ENCODE peak calls at places on chromosomes 1 and 21, in seven cellular contexts. T is mesenchymal stem cell, N is IMR-90, Z is H1, D is H9, G is mesendoderm, K is trophoblast cell. R is an unnamed sample.
A peak's percentile ranks its signal among the peaks of the same experiment; 100 is the strongest.

GRCh38 chr21:45438391-45439145 is 33.6 kb downstream of the COL18A1 start:
- DNase-seq in T (no peak), N (no peak), Z (no peak), D (no peak), G (no peak), K (no peak), R (no peak)

GRCh38 chr1:59484090-59484489 is 187.2 kb downstream of the FGGY start:
- DNase-seq in T (peak; percentile 86), N (peak; percentile 94), Z (no peak), D (no peak), G (no peak), K (peak; percentile 59), R (no peak)

GRCh38 chr1:2230781-2231666 is 2.9 kb downstream of the SKI start:
- DNase-seq in T (peak; percentile 64), N (no peak), Z (no peak), D (no peak), G (no peak), K (no peak), R (no peak)

GRCh38 chr1:154410185-154410827 is 5.2 kb downstream of the IL6R start:
- DNase-seq in T (no peak), N (no peak), Z (no peak), D (no peak), G (no peak), K (no peak), R (no peak)

GRCh38 chr1:62337785-62338631 is 18.8 kb upstream of the KANK4 start:
- DNase-seq in T (no peak), N (no peak), Z (no peak), D (peak; percentile 52), G (peak; percentile 70), K (peak; percentile 31), R (peak; percentile 61)

GRCh38 chr21:37139902-37140301 is 66.8 kb downstream of the TTC3 start:
- DNase-seq in T (peak; percentile 80), N (peak; percentile 71), Z (no peak), D (no peak), G (peak; percentile 91), K (peak; percentile 42), R (peak; percentile 81)

GRCh38 chr1:227987181-227987580 is 19.6 kb upstream of the WNT3A start:
- DNase-seq in T (no peak), N (no peak), Z (no peak), D (no peak), G (no peak), K (no peak), R (no peak)

GRCh38 chr1:50077273-50077672 is 31.4 kb upstream of the ELAVL4 start:
- DNase-seq in T (no peak), N (no peak), Z (no peak), D (no peak), G (no peak), K (no peak), R (no peak)

GRCh38 chr1:48109390-48110009 is 112.3 kb upstream of the TRABD2B start:
- DNase-seq in T (peak; percentile 43), N (peak; percentile 61), Z (no peak), D (no peak), G (peak; percentile 66), K (peak; percentile 77), R (peak; percentile 51)

GRCh38 chr21:46097826-46098286 is at the start of gene COL6A2:
- DNase-seq in T (peak; percentile 73), N (peak; percentile 71), Z (peak; percentile 15), D (peak; percentile 78), G (peak; percentile 75), K (peak; percentile 10), R (peak; percentile 54)

GRCh38 chr1:227299238-227299637 is 19.1 kb downstream of the CDC42BPA start:
- DNase-seq in T (peak; percentile 52), N (peak; percentile 61), Z (no peak), D (no peak), G (peak; percentile 33), K (peak; percentile 68), R (no peak)

GRCh38 chr1:52726265-52727113 is at the start of gene ZYG11B:
- DNase-seq in T (peak; percentile 83), N (peak; percentile 76), Z (no peak), D (peak; percentile 91), G (peak; percentile 91), K (peak; percentile 93), R (peak; percentile 85)

GRCh38 chr21:44872568-44873355 is 728 bp downstream of the PTTG1IP start:
- DNase-seq in T (peak; percentile 82), N (peak; percentile 46), Z (no peak), D (no peak), G (peak; percentile 47), K (peak; percentile 68), R (peak; percentile 38)

GRCh38 chr21:38129711-38130110 is 127.1 kb upstream of the KCNJ15 start:
- DNase-seq in T (no peak), N (no peak), Z (no peak), D (no peak), G (no peak), K (no peak), R (no peak)

GRCh38 chr1:198620951-198621824 is 17.7 kb upstream of the PTPRC start:
- DNase-seq in T (no peak), N (no peak), Z (no peak), D (no peak), G (no peak), K (peak; percentile 34), R (no peak)

GRCh38 chr1:23619299-23620188 is 60.2 kb upstream of the ID3 start:
- DNase-seq in T (no peak), N (peak; percentile 13), Z (no peak), D (peak; percentile 79), G (peak; percentile 72), K (peak; percentile 21), R (no peak)

GRCh38 chr1:234777850-234778214 is 167.9 kb upstream of the IRF2BP2 start:
- DNase-seq in T (no peak), N (no peak), Z (no peak), D (no peak), G (no peak), K (peak; percentile 10), R (no peak)

GRCh38 chr1:116485976-116486375 is 84.8 kb downstream of the CD58 start:
- DNase-seq in T (peak; percentile 39), N (peak; percentile 37), Z (no peak), D (no peak), G (no peak), K (no peak), R (no peak)

GRCh38 chr1:116485071-116485735 is 85.6 kb downstream of the CD58 start:
- DNase-seq in T (peak; percentile 80), N (peak; percentile 78), Z (peak; percentile 70), D (peak; percentile 89), G (peak; percentile 93), K (peak; percentile 97), R (peak; percentile 91)

GRCh38 chr1:116481934-116482333 is 88.9 kb downstream of the CD58 start:
- DNase-seq in T (no peak), N (no peak), Z (no peak), D (no peak), G (no peak), K (no peak), R (no peak)

GRCh38 chr1:116482490-116482889 is 88.3 kb downstream of the CD58 start:
- DNase-seq in T (no peak), N (no peak), Z (no peak), D (no peak), G (no peak), K (no peak), R (no peak)

GRCh38 chr1:116483481-116484309 is 87.1 kb downstream of the CD58 start:
- DNase-seq in T (peak; percentile 20), N (peak; percentile 5), Z (no peak), D (no peak), G (no peak), K (no peak), R (no peak)
- H3K27ac ChIP-seq in T (no peak overlapping the region), N (no peak overlapping the region), Z (no peak overlapping the region), D (no peak overlapping the region), G (no peak overlapping the region), K (no peak overlapping the region), R (no peak overlapping the region)

DNA sequence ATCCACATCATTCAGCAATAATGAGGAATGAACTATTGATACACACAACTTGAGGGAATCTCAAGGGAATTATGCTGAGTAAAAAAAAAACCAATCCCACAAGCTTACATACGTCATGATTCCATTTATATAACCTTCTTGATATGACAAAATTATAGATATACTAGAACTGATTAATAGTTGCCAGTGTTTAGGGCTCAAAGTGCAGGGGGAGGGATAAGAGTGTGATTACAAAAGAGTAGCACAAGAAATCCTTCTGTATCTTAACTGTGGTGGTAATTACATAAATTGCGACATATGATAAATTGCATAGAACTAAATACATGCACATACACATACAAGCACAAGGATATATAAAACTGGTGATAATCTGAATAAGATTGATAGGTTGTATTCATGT is 13.5 kb downstream of the DIRAS3 start:
- DNase-seq in T (no peak), N (no peak), Z (no peak), D (no peak), G (no peak), K (no peak), R (no peak)
- H2BK120ac ChIP-seq in T (no peak overlapping the region), N (no peak overlapping the region), Z (no peak overlapping the region), D (no peak overlapping the region), G (no peak overlapping the region), K (no peak overlapping the region), R (no peak overlapping the region)

DNA sequence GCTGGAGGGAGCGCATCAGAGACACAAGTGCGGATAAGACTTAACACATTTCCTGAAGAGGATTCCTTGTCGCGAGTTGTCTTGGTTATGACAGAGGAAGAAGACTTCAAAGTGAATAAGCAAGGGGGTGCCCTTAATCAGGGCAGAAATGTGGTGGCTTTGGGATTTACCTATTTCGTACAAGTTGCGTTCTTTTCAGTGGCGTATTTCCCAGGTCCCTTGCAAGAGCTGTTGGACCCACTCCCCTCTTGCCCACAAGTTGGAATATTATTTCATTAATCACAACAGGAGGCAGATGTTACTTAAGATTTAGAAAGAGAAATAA is 121.8 kb downstream of the ESRRG start:
- DNase-seq in T (no peak), N (no peak), Z (no peak), D (no peak), G (no peak), K (no peak), R (no peak)
- H3K27ac ChIP-seq in T (no peak overlapping the region), N (peak overlapping the region; percentile 80), Z (no peak overlapping the region), D (no peak overlapping the region), G (no peak overlapping the region), K (no peak overlapping the region), R (peak overlapping the region; percentile 90)

GRCh38 chr1:158163000-158163947 is 17.4 kb upstream of the CD1D start:
- DNase-seq in T (no peak), N (no peak), Z (no peak), D (no peak), G (no peak), K (no peak), R (no peak)

GRCh38 chr1:158169105-158169504 is 11.6 kb upstream of the CD1D start:
- DNase-seq in T (no peak), N (no peak), Z (no peak), D (no peak), G (no peak), K (no peak), R (no peak)
- H2BK120ac ChIP-seq in T (no peak overlapping the region), N (no peak overlapping the region), Z (no peak overlapping the region), D (no peak overlapping the region), G (no peak overlapping the region), K (no peak overlapping the region), R (no peak overlapping the region)

DNA sequence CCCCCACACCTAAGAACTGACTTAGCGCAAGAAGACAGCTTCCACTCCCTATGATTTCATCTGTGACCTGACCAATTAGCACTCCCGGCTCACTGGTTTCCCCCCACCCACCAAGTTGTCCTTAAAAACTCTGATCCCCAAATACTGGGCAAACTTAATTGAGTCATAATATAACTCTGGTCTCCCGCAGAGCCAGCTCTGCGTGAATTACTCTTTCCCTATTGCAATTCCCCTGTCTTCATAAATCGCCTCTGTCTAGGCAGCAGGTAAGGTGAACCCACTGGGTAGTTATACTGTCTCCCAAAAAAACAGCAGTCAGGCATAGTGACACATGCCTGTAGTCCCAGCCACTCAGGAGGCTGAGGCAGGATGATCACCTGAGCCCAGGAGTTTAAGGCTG is 36.9 kb downstream of the ZBTB8OS start:
- DNase-seq in T (no peak), N (no peak), Z (no peak), D (no peak), G (no peak), K (no peak), R (no peak)
- H3K27ac ChIP-seq in T (no peak overlapping the region), N (no peak overlapping the region), Z (no peak overlapping the region), D (no peak overlapping the region), G (no peak overlapping the region), K (no peak overlapping the region), R (no peak overlapping the region)

R was measured in neuronal stem cell.